ENCODE peak calls at places on chromosomes 3 and 15, in ten cellular contexts. One of them, this sample, is unnamed.

GRCh38 chr3:14847613-14848541 is 29.1 kb downstream of the FGD5 start:
- DNase-seq in breast epithelium: no peak
- DNase-seq in HCT116: peak
- DNase-seq in ovary: no peak
- DNase-seq in IMR-90: no peak
- DNase-seq in HepG2: no peak
- DNase-seq in adrenal gland: no peak
- DNase-seq in body of pancreas: peak
- DNase-seq in heart left ventricle: peak
- DNase-seq in GM12891: no peak
- DNase-seq in this sample: peak

GRCh38 chr3:184733971-184734608 is 22.2 kb upstream of the MAGEF1 start:
- DNase-seq in breast epithelium: no peak
- DNase-seq in HCT116: no peak
- DNase-seq in ovary: no peak
- DNase-seq in IMR-90: no peak
- DNase-seq in HepG2: no peak
- DNase-seq in adrenal gland: no peak
- DNase-seq in body of pancreas: no peak
- DNase-seq in heart left ventricle: no peak
- DNase-seq in GM12891: no peak
- DNase-seq in this sample: no peak

GRCh38 chr3:27431116-27431515 is 53.1 kb downstream of the SLC4A7 start:
- DNase-seq in breast epithelium: peak
- DNase-seq in HCT116: peak
- DNase-seq in ovary: no peak
- DNase-seq in IMR-90: peak
- DNase-seq in HepG2: no peak
- DNase-seq in adrenal gland: peak
- DNase-seq in body of pancreas: peak
- DNase-seq in heart left ventricle: no peak
- DNase-seq in GM12891: no peak
- DNase-seq in this sample: no peak

GRCh38 chr3:9116351-9116750 is 133.1 kb downstream of the SRGAP3 start:
- DNase-seq in breast epithelium: no peak
- DNase-seq in HCT116: no peak
- DNase-seq in ovary: no peak
- DNase-seq in IMR-90: no peak
- DNase-seq in HepG2: no peak
- DNase-seq in adrenal gland: no peak
- DNase-seq in body of pancreas: no peak
- DNase-seq in heart left ventricle: no peak
- DNase-seq in GM12891: no peak
- DNase-seq in this sample: no peak

GRCh38 chr15:53917109-53917508 is 61.1 kb upstream of the UNC13C start:
- DNase-seq in breast epithelium: no peak
- DNase-seq in HCT116: no peak
- DNase-seq in ovary: no peak
- DNase-seq in IMR-90: no peak
- DNase-seq in HepG2: no peak
- DNase-seq in adrenal gland: no peak
- DNase-seq in body of pancreas: no peak
- DNase-seq in heart left ventricle: no peak
- DNase-seq in GM12891: no peak
- DNase-seq in this sample: no peak

GRCh38 chr3:169923189-169923588 is 11.8 kb downstream of the SAMD7 start:
- DNase-seq in breast epithelium: no peak
- DNase-seq in HCT116: no peak
- DNase-seq in ovary: peak
- DNase-seq in IMR-90: no peak
- DNase-seq in HepG2: peak
- DNase-seq in adrenal gland: peak
- DNase-seq in body of pancreas: peak
- DNase-seq in heart left ventricle: peak
- DNase-seq in GM12891: no peak
- DNase-seq in this sample: no peak

GRCh38 chr3:24687646-24688045 is 193.0 kb upstream of the THRB start:
- DNase-seq in breast epithelium: no peak
- DNase-seq in HCT116: no peak
- DNase-seq in ovary: no peak
- DNase-seq in IMR-90: no peak
- DNase-seq in HepG2: no peak
- DNase-seq in adrenal gland: no peak
- DNase-seq in body of pancreas: no peak
- DNase-seq in heart left ventricle: no peak
- DNase-seq in GM12891: no peak
- DNase-seq in this sample: no peak

GRCh38 chr3:193948459-193948858 is 187.5 kb upstream of the HES1 start:
- DNase-seq in breast epithelium: no peak
- DNase-seq in HCT116: no peak
- DNase-seq in ovary: no peak
- DNase-seq in IMR-90: no peak
- DNase-seq in HepG2: no peak
- DNase-seq in adrenal gland: no peak
- DNase-seq in body of pancreas: no peak
- DNase-seq in heart left ventricle: no peak
- DNase-seq in GM12891: no peak
- DNase-seq in this sample: no peak

GRCh38 chr3:82186017-82186416 is 424.6 kb upstream of the GBE1 start:
- DNase-seq in breast epithelium: no peak
- DNase-seq in HCT116: no peak
- DNase-seq in ovary: no peak
- DNase-seq in IMR-90: no peak
- DNase-seq in HepG2: no peak
- DNase-seq in adrenal gland: no peak
- DNase-seq in body of pancreas: no peak
- DNase-seq in heart left ventricle: no peak
- DNase-seq in GM12891: no peak
- DNase-seq in this sample: no peak

GRCh38 chr15:23857028-23857641 is 170.0 kb upstream of the NDN start:
- DNase-seq in breast epithelium: no peak
- DNase-seq in HCT116: no peak
- DNase-seq in ovary: peak
- DNase-seq in IMR-90: peak
- DNase-seq in HepG2: peak
- DNase-seq in adrenal gland: peak
- DNase-seq in body of pancreas: peak
- DNase-seq in heart left ventricle: peak
- DNase-seq in GM12891: no peak
- DNase-seq in this sample: no peak

GRCh38 chr3:179768080-179768479 is 115.2 kb downstream of the USP13 start:
- DNase-seq in breast epithelium: no peak
- DNase-seq in HCT116: no peak
- DNase-seq in ovary: peak
- DNase-seq in IMR-90: peak
- DNase-seq in HepG2: no peak
- DNase-seq in adrenal gland: no peak
- DNase-seq in body of pancreas: peak
- DNase-seq in heart left ventricle: no peak
- DNase-seq in GM12891: no peak
- DNase-seq in this sample: no peak

DNA sequence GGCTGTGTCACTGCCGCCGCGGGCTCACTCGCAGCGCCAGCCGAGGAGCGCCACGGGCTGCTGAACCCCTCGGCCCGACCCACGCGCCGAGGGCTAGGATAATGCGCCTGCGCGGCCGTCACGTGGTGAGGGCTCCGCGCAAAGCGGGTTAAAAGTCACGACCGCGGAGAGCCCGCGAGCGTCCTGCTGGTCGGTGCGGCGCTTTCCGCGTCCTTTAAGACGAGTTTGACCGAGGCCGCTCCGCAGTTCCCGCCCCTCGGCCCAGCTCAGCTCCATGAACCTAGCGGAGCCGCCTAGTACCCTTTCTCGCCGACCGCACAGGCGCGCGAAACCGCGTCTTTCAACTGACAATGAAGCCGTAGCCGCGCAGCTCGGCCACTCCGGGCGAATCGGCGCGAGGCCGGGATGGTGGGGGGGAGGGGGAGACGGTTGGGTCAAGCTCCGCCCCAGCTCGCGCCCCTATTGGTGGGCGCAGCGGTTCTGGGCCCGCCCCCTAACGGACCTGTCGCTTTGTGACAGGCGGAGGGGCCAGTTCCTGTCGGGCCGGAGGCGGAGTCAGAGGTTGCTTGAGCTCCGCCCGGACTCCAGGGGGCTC is 636 bp upstream of the STT3B start:
- DNase-seq in breast epithelium: peak
- DNase-seq in HCT116: peak
- DNase-seq in ovary: peak
- DNase-seq in IMR-90: peak
- DNase-seq in HepG2: peak
- DNase-seq in adrenal gland: peak
- DNase-seq in body of pancreas: peak
- DNase-seq in heart left ventricle: peak
- DNase-seq in GM12891: peak
- DNase-seq in this sample: peak
- TF ChIP-seq POLR2A in breast epithelium: peak
- TF ChIP-seq POLR2A in HCT116: peak
- TF ChIP-seq POLR2A in ovary: peak
- TF ChIP-seq POLR2A in IMR-90: peak
- TF ChIP-seq POLR2A in HepG2: peak
- TF ChIP-seq POLR2A in adrenal gland: peak
- TF ChIP-seq POLR2A in body of pancreas: peak
- TF ChIP-seq POLR2A in heart left ventricle: peak
- TF ChIP-seq POLR2A in GM12891: peak
- TF ChIP-seq POLR2A in this sample: peak

DNA sequence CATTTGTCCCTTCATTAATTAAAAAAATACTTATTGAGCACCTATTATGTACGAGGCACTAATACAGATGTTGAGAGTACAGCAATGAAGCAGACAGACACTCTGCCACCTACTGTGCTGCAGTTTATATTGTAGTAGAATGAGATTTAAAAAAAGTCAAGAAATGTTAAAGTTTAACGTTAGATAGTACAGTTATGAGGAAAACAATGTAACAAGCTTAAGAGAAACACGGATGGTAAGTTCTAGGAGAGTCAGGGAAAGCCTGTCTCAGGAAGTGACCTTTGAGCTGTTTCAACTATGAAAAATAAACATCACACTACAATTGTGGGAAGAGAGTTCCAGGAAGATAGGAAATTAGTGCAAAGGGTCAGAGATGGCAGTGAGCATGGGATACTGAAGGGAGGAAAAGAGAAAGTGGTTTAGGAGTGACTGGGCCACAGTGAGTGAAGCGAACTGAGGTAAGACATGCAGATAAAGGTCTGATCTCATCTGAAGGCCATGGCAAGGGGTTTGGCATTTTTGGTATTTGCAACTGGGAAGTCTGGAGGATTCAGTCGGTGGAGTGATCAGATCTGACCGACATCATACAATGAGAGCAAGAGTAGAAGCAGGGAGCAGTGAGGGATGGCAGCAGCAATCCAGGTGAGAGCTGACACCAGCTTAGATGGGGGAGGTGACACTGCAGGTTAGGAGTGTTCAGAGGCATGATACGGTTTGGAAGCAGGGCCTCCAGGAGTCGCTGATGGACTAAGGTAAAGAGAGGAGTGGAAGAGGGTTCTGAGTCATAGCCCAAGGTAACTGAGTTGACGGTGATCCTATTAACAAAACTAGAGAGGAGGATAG is 28.5 kb downstream of the PLSCR4 start:
- DNase-seq in breast epithelium: no peak
- DNase-seq in HCT116: peak
- DNase-seq in ovary: no peak
- DNase-seq in IMR-90: peak
- DNase-seq in HepG2: peak
- DNase-seq in adrenal gland: peak
- DNase-seq in body of pancreas: no peak
- DNase-seq in heart left ventricle: no peak
- DNase-seq in GM12891: no peak
- DNase-seq in this sample: no peak
- TF ChIP-seq POLR2A in breast epithelium: no peak
- TF ChIP-seq POLR2A in HCT116: no peak
- TF ChIP-seq POLR2A in ovary: no peak
- TF ChIP-seq POLR2A in IMR-90: no peak
- TF ChIP-seq POLR2A in HepG2: peak
- TF ChIP-seq POLR2A in adrenal gland: no peak
- TF ChIP-seq POLR2A in body of pancreas: no peak
- TF ChIP-seq POLR2A in heart left ventricle: no peak
- TF ChIP-seq POLR2A in GM12891: no peak
- TF ChIP-seq POLR2A in this sample: no peak

GRCh38 chr15:90667063-90667754 is 49.9 kb upstream of the BLM start:
- DNase-seq in breast epithelium: no peak
- DNase-seq in HCT116: no peak
- DNase-seq in ovary: no peak
- DNase-seq in IMR-90: no peak
- DNase-seq in HepG2: no peak
- DNase-seq in adrenal gland: no peak
- DNase-seq in body of pancreas: no peak
- DNase-seq in heart left ventricle: no peak
- DNase-seq in GM12891: no peak
- DNase-seq in this sample: no peak

GRCh38 chr15:90664650-90665287 is 52.4 kb upstream of the BLM start:
- DNase-seq in breast epithelium: no peak
- DNase-seq in HCT116: no peak
- DNase-seq in ovary: peak
- DNase-seq in IMR-90: peak
- DNase-seq in HepG2: peak
- DNase-seq in adrenal gland: peak
- DNase-seq in body of pancreas: peak
- DNase-seq in heart left ventricle: peak
- DNase-seq in GM12891: no peak
- DNase-seq in this sample: no peak

GRCh38 chr15:90666135-90666909 is 50.8 kb upstream of the BLM start:
- DNase-seq in breast epithelium: no peak
- DNase-seq in HCT116: no peak
- DNase-seq in ovary: no peak
- DNase-seq in IMR-90: no peak
- DNase-seq in HepG2: no peak
- DNase-seq in adrenal gland: no peak
- DNase-seq in body of pancreas: no peak
- DNase-seq in heart left ventricle: no peak
- DNase-seq in GM12891: no peak
- DNase-seq in this sample: no peak

GRCh38 chr15:90660195-90660995 is 56.8 kb upstream of the BLM start:
- DNase-seq in breast epithelium: peak
- DNase-seq in HCT116: no peak
- DNase-seq in ovary: no peak
- DNase-seq in IMR-90: peak
- DNase-seq in HepG2: no peak
- DNase-seq in adrenal gland: peak
- DNase-seq in body of pancreas: peak
- DNase-seq in heart left ventricle: peak
- DNase-seq in GM12891: peak
- DNase-seq in this sample: peak

GRCh38 chr15:90665288-90666134 is 51.6 kb upstream of the BLM start:
- DNase-seq in breast epithelium: peak
- DNase-seq in HCT116: peak
- DNase-seq in ovary: peak
- DNase-seq in IMR-90: peak
- DNase-seq in HepG2: peak
- DNase-seq in adrenal gland: peak
- DNase-seq in body of pancreas: peak
- DNase-seq in heart left ventricle: peak
- DNase-seq in GM12891: peak
- DNase-seq in this sample: peak
- TF ChIP-seq POLR2A in breast epithelium: peak
- TF ChIP-seq POLR2A in HCT116: peak
- TF ChIP-seq POLR2A in ovary: peak
- TF ChIP-seq POLR2A in IMR-90: peak
- TF ChIP-seq POLR2A in HepG2: peak
- TF ChIP-seq POLR2A in adrenal gland: peak
- TF ChIP-seq POLR2A in body of pancreas: peak
- TF ChIP-seq POLR2A in heart left ventricle: no peak
- TF ChIP-seq POLR2A in GM12891: peak
- TF ChIP-seq POLR2A in this sample: peak

GRCh38 chr3:121660356-121661171 is at the start of gene HCLS1:
- DNase-seq in breast epithelium: no peak
- DNase-seq in HCT116: no peak
- DNase-seq in ovary: no peak
- DNase-seq in IMR-90: no peak
- DNase-seq in HepG2: no peak
- DNase-seq in adrenal gland: peak
- DNase-seq in body of pancreas: peak
- DNase-seq in heart left ventricle: peak
- DNase-seq in GM12891: peak
- DNase-seq in this sample: peak
- TF ChIP-seq POLR2A in breast epithelium: no peak
- TF ChIP-seq POLR2A in HCT116: no peak
- TF ChIP-seq POLR2A in ovary: no peak
- TF ChIP-seq POLR2A in IMR-90: no peak
- TF ChIP-seq POLR2A in HepG2: no peak
- TF ChIP-seq POLR2A in adrenal gland: peak
- TF ChIP-seq POLR2A in body of pancreas: peak
- TF ChIP-seq POLR2A in heart left ventricle: no peak
- TF ChIP-seq POLR2A in GM12891: peak
- TF ChIP-seq POLR2A in this sample: peak